ENCODE peak calls at places on chromosome 6, in four cellular contexts. Q is ELF-1, K is 8988T, F is ELR. Y is an unnamed sample.

GRCh38 chr6:149184523-149184922 is 133.0 kb upstream of the TAB2 start:
- DNase-seq in F (no peak), Q (no peak), K (no peak), Y (no peak)

GRCh38 chr6:20540683-20541082 is 6.4 kb downstream of the CDKAL1 start:
- DNase-seq in Q (no peak), F (no peak), K (no peak), Y (no peak)

GRCh38 chr6:32176476-32177181 is 745 bp upstream of the AGPAT1 start:
- DNase-seq in K (no peak), F (peak), Q (no peak), Y (no peak)

GRCh38 chr6:17599885-17600526 is at the start of gene FAM8A1:
- DNase-seq in K (peak), F (peak), Q (peak), Y (peak)

GRCh38 chr6:135087803-135088202 is 33.2 kb upstream of the HBS1L start:
- DNase-seq in Q (no peak), F (no peak), K (no peak), Y (no peak)

GRCh38 chr6:350371-350770 is 41.2 kb upstream of the IRF4 start:
- DNase-seq in Q (no peak), F (no peak), K (no peak), Y (no peak)

GRCh38 chr6:32819729-32820128 is 2.9 kb upstream of the HLA-DOB start:
- DNase-seq in Q (peak), K (no peak), F (peak), Y (peak)

GRCh38 chr6:84421031-84421430 is 193.6 kb upstream of the CEP162 start:
- DNase-seq in Q (no peak), F (no peak), K (no peak), Y (no peak)

GRCh38 chr6:105882071-105882803 is 203.9 kb upstream of the PRDM1 start:
- DNase-seq in F (no peak), K (no peak), Q (no peak), Y (no peak)

GRCh38 chr6:41976794-41977484 is 35.3 kb upstream of the CCND3 start:
- DNase-seq in K (peak), Q (peak), F (peak), Y (peak)

GRCh38 chr6:32086661-32087573 is 22.2 kb downstream of the TNXB start:
- DNase-seq in Q (peak), K (no peak), F (peak), Y (peak)

GRCh38 chr6:137240168-137240567 is 21.0 kb upstream of the IFNGR1 start:
- DNase-seq in Q (no peak), F (peak), K (no peak), Y (peak)

GRCh38 chr6:63504777-63505384 is 67.4 kb upstream of the LOC128125822 start:
- DNase-seq in Q (no peak), K (no peak), F (peak), Y (no peak)

Y was measured in MG63.